ENCODE peak calls at places on chromosomes 13 and 19, in seven cellular contexts. One of them, this sample, is unnamed.

GRCh38 chr19:14758816-14759215 is 19.5 kb downstream of the ADGRE2 start:
- DNase-seq in HCT116: no peak
- DNase-seq in H1: peak
- DNase-seq in K562: no peak
- DNase-seq in GM12878: no peak
- DNase-seq in SK-N-SH: no peak
- DNase-seq in HepG2: no peak
- DNase-seq in this sample: peak

GRCh38 chr13:105471683-105472082 is 1063.8 kb downstream of the EFNB2 start:
- DNase-seq in HCT116: no peak
- DNase-seq in H1: no peak
- DNase-seq in K562: no peak
- DNase-seq in GM12878: no peak
- DNase-seq in SK-N-SH: no peak
- DNase-seq in HepG2: no peak
- DNase-seq in this sample: no peak

GRCh38 chr19:31436121-31436776 is 87.0 kb upstream of the TSHZ3 start:
- DNase-seq in HCT116: no peak
- DNase-seq in H1: no peak
- DNase-seq in K562: no peak
- DNase-seq in GM12878: no peak
- DNase-seq in SK-N-SH: no peak
- DNase-seq in HepG2: no peak
- DNase-seq in this sample: no peak

GRCh38 chr13:78806457-78806856 is 147.5 kb upstream of the OBI1 start:
- DNase-seq in HCT116: no peak
- DNase-seq in H1: no peak
- DNase-seq in K562: peak
- DNase-seq in GM12878: no peak
- DNase-seq in SK-N-SH: no peak
- DNase-seq in HepG2: peak
- DNase-seq in this sample: no peak

GRCh38 chr19:49110567-49110966 is 3.6 kb upstream of the LIN7B start:
- DNase-seq in HCT116: no peak
- DNase-seq in H1: no peak
- DNase-seq in K562: no peak
- DNase-seq in GM12878: no peak
- DNase-seq in SK-N-SH: no peak
- DNase-seq in HepG2: no peak
- DNase-seq in this sample: no peak

GRCh38 chr19:39871362-39871761 is 25.2 kb upstream of the FBL start:
- DNase-seq in HCT116: no peak
- DNase-seq in H1: no peak
- DNase-seq in K562: no peak
- DNase-seq in GM12878: no peak
- DNase-seq in SK-N-SH: no peak
- DNase-seq in HepG2: no peak
- DNase-seq in this sample: no peak

GRCh38 chr13:31814523-31814922 is 75.2 kb downstream of the RXFP2 start:
- DNase-seq in HCT116: no peak
- DNase-seq in H1: no peak
- DNase-seq in K562: no peak
- DNase-seq in GM12878: no peak
- DNase-seq in SK-N-SH: no peak
- DNase-seq in HepG2: no peak
- DNase-seq in this sample: no peak

GRCh38 chr19:49916839-49917733 is 11.9 kb upstream of the ATF5 start:
- DNase-seq in HCT116: no peak
- DNase-seq in H1: no peak
- DNase-seq in K562: no peak
- DNase-seq in GM12878: no peak
- DNase-seq in SK-N-SH: no peak
- DNase-seq in HepG2: no peak
- DNase-seq in this sample: peak

GRCh38 chr19:16420781-16421386 is 50.9 kb downstream of the EPS15L1 start:
- DNase-seq in HCT116: no peak
- DNase-seq in H1: no peak
- DNase-seq in K562: no peak
- DNase-seq in GM12878: no peak
- DNase-seq in SK-N-SH: peak
- DNase-seq in HepG2: no peak
- DNase-seq in this sample: no peak

GRCh38 chr13:107807306-107808073 is 407.8 kb downstream of the LIG4 start:
- DNase-seq in HCT116: no peak
- DNase-seq in H1: no peak
- DNase-seq in K562: no peak
- DNase-seq in GM12878: no peak
- DNase-seq in SK-N-SH: no peak
- DNase-seq in HepG2: no peak
- DNase-seq in this sample: no peak

GRCh38 chr13:29887030-29887557 is 36.7 kb upstream of the UBL3 start:
- DNase-seq in HCT116: no peak
- DNase-seq in H1: no peak
- DNase-seq in K562: no peak
- DNase-seq in GM12878: no peak
- DNase-seq in SK-N-SH: no peak
- DNase-seq in HepG2: no peak
- DNase-seq in this sample: no peak

GRCh38 chr13:43848250-43848649 is 31.3 kb downstream of the CCDC122 start:
- DNase-seq in HCT116: no peak
- DNase-seq in H1: no peak
- DNase-seq in K562: no peak
- DNase-seq in GM12878: no peak
- DNase-seq in SK-N-SH: no peak
- DNase-seq in HepG2: peak
- DNase-seq in this sample: no peak

GRCh38 chr19:47436712-47437401 is 17.5 kb upstream of the MEIS3 start:
- DNase-seq in HCT116: peak
- DNase-seq in H1: no peak
- DNase-seq in K562: peak
- DNase-seq in GM12878: no peak
- DNase-seq in SK-N-SH: peak
- DNase-seq in HepG2: peak
- DNase-seq in this sample: peak

GRCh38 chr13:50685491-50685890 is 158.0 kb downstream of the DLEU7 start:
- DNase-seq in HCT116: no peak
- DNase-seq in H1: no peak
- DNase-seq in K562: peak
- DNase-seq in GM12878: no peak
- DNase-seq in SK-N-SH: no peak
- DNase-seq in HepG2: no peak
- DNase-seq in this sample: no peak

GRCh38 chr19:29663861-29664752 is 1.2 kb upstream of the PLEKHF1 start:
- DNase-seq in HCT116: no peak
- DNase-seq in H1: no peak
- DNase-seq in K562: no peak
- DNase-seq in GM12878: no peak
- DNase-seq in SK-N-SH: no peak
- DNase-seq in HepG2: no peak
- DNase-seq in this sample: no peak

GRCh38 chr13:111486801-111487200 is 166.4 kb downstream of the TEX29 start:
- DNase-seq in HCT116: no peak
- DNase-seq in H1: no peak
- DNase-seq in K562: no peak
- DNase-seq in GM12878: no peak
- DNase-seq in SK-N-SH: no peak
- DNase-seq in HepG2: no peak
- DNase-seq in this sample: no peak

GRCh38 chr13:26423634-26424033 is 133.8 kb upstream of the WASF3 start:
- DNase-seq in HCT116: no peak
- DNase-seq in H1: no peak
- DNase-seq in K562: no peak
- DNase-seq in GM12878: no peak
- DNase-seq in SK-N-SH: peak
- DNase-seq in HepG2: no peak
- DNase-seq in this sample: no peak

GRCh38 chr19:30645946-30646577 is 273.9 kb downstream of the ZNF536 start:
- DNase-seq in HCT116: no peak
- DNase-seq in H1: no peak
- DNase-seq in K562: no peak
- DNase-seq in GM12878: no peak
- DNase-seq in SK-N-SH: no peak
- DNase-seq in HepG2: no peak
- DNase-seq in this sample: no peak

GRCh38 chr13:26813626-26814348 is 53.2 kb upstream of the GPR12 start:
- DNase-seq in HCT116: no peak
- DNase-seq in H1: no peak
- DNase-seq in K562: no peak
- DNase-seq in GM12878: no peak
- DNase-seq in SK-N-SH: no peak
- DNase-seq in HepG2: no peak
- DNase-seq in this sample: no peak

GRCh38 chr13:73259061-73259908 is 200.5 kb downstream of the KLF5 start:
- DNase-seq in HCT116: no peak
- DNase-seq in H1: no peak
- DNase-seq in K562: no peak
- DNase-seq in GM12878: no peak
- DNase-seq in SK-N-SH: no peak
- DNase-seq in HepG2: no peak
- DNase-seq in this sample: peak

GRCh38 chr19:41531438-41532311 is 44.3 kb upstream of the CEACAM21 start:
- DNase-seq in HCT116: no peak
- DNase-seq in H1: no peak
- DNase-seq in K562: peak
- DNase-seq in GM12878: no peak
- DNase-seq in SK-N-SH: no peak
- DNase-seq in HepG2: no peak
- DNase-seq in this sample: peak

GRCh38 chr13:35830850-35831450 is 300.2 kb downstream of the DCLK1 start:
- DNase-seq in HCT116: no peak
- DNase-seq in H1: no peak
- DNase-seq in K562: no peak
- DNase-seq in GM12878: no peak
- DNase-seq in SK-N-SH: no peak
- DNase-seq in HepG2: no peak
- DNase-seq in this sample: no peak

GRCh38 chr19:5804516-5805464 is at the start of gene NRTN:
- DNase-seq in HCT116: no peak
- DNase-seq in H1: no peak
- DNase-seq in K562: peak
- DNase-seq in GM12878: no peak
- DNase-seq in SK-N-SH: peak
- DNase-seq in HepG2: no peak
- DNase-seq in this sample: peak

GRCh38 chr19:13023666-13024065 is 28.4 kb downstream of the NFIX start:
- DNase-seq in HCT116: no peak
- DNase-seq in H1: no peak
- DNase-seq in K562: no peak
- DNase-seq in GM12878: no peak
- DNase-seq in SK-N-SH: peak
- DNase-seq in HepG2: no peak
- DNase-seq in this sample: no peak

GRCh38 chr13:26051231-26052135 is at the start of gene SHISA2:
- DNase-seq in HCT116: no peak
- DNase-seq in H1: peak
- DNase-seq in K562: no peak
- DNase-seq in GM12878: no peak
- DNase-seq in SK-N-SH: peak
- DNase-seq in HepG2: no peak
- DNase-seq in this sample: peak

GRCh38 chr19:1449467-1450442 is at the start of gene APC2:
- DNase-seq in HCT116: no peak
- DNase-seq in H1: no peak
- DNase-seq in K562: peak
- DNase-seq in GM12878: no peak
- DNase-seq in SK-N-SH: peak
- DNase-seq in HepG2: no peak
- DNase-seq in this sample: peak
- TF ChIP-seq JUND in HCT116: no peak
- TF ChIP-seq JUND in H1: peak
- TF ChIP-seq JUND in K562: no peak
- TF ChIP-seq JUND in GM12878: no peak
- TF ChIP-seq JUND in SK-N-SH: no peak
- TF ChIP-seq JUND in HepG2: no peak
- TF ChIP-seq JUND in this sample: no peak

GRCh38 chr13:51942189-51942588 is 69.1 kb downstream of the ATP7B start:
- DNase-seq in HCT116: peak
- DNase-seq in H1: no peak
- DNase-seq in K562: no peak
- DNase-seq in GM12878: no peak
- DNase-seq in SK-N-SH: no peak
- DNase-seq in HepG2: no peak
- DNase-seq in this sample: no peak
- TF ChIP-seq JUND in HCT116: no peak
- TF ChIP-seq JUND in H1: no peak
- TF ChIP-seq JUND in K562: no peak
- TF ChIP-seq JUND in GM12878: no peak
- TF ChIP-seq JUND in SK-N-SH: no peak
- TF ChIP-seq JUND in HepG2: no peak
- TF ChIP-seq JUND in this sample: no peak

GRCh38 chr19:11401808-11402543 is 17.1 kb downstream of the RGL3 start:
- DNase-seq in HCT116: no peak
- DNase-seq in H1: no peak
- DNase-seq in K562: no peak
- DNase-seq in GM12878: no peak
- DNase-seq in SK-N-SH: peak
- DNase-seq in HepG2: no peak
- DNase-seq in this sample: no peak
- TF ChIP-seq JUND in HCT116: no peak
- TF ChIP-seq JUND in H1: no peak
- TF ChIP-seq JUND in K562: no peak
- TF ChIP-seq JUND in GM12878: no peak
- TF ChIP-seq JUND in SK-N-SH: no peak
- TF ChIP-seq JUND in HepG2: no peak
- TF ChIP-seq JUND in this sample: no peak

GRCh38 chr19:366205-366783 is 21.7 kb upstream of the MIER2 start:
- DNase-seq in HCT116: no peak
- DNase-seq in H1: no peak
- DNase-seq in K562: no peak
- DNase-seq in GM12878: no peak
- DNase-seq in SK-N-SH: no peak
- DNase-seq in HepG2: no peak
- DNase-seq in this sample: no peak

GRCh38 chr19:359653-359925 is 15.0 kb upstream of the MIER2 start:
- DNase-seq in HCT116: no peak
- DNase-seq in H1: no peak
- DNase-seq in K562: no peak
- DNase-seq in GM12878: no peak
- DNase-seq in SK-N-SH: no peak
- DNase-seq in HepG2: no peak
- DNase-seq in this sample: no peak

GRCh38 chr19:362683-363082 is 18.1 kb upstream of the MIER2 start:
- DNase-seq in HCT116: no peak
- DNase-seq in H1: no peak
- DNase-seq in K562: no peak
- DNase-seq in GM12878: no peak
- DNase-seq in SK-N-SH: no peak
- DNase-seq in HepG2: no peak
- DNase-seq in this sample: no peak

GRCh38 chr19:364496-365287 is 20.1 kb upstream of the MIER2 start:
- DNase-seq in HCT116: no peak
- DNase-seq in H1: no peak
- DNase-seq in K562: no peak
- DNase-seq in GM12878: no peak
- DNase-seq in SK-N-SH: no peak
- DNase-seq in HepG2: no peak
- DNase-seq in this sample: no peak

DNA sequence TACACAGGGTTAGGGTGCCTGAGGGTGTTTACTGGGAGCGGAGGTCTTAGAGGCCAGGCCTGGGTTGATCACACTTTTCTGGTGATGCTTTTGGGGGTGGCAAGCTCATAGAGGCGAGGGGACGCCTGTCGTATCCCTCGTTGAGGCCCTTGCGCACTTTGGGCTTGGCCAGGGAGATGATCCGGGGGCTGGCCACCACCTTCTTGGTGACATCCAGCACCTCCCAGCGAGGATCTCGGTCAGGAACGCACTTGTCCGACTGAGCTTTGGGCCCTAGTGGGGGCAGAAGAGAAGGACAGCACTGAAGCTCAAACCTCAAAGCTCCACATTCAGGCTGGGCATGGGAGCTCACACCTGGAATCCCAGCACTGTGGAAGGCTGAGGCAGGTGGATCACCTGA is 17.6 kb upstream of the MIER2 start:
- DNase-seq in HCT116: no peak
- DNase-seq in H1: no peak
- DNase-seq in K562: no peak
- DNase-seq in GM12878: no peak
- DNase-seq in SK-N-SH: no peak
- DNase-seq in HepG2: no peak
- DNase-seq in this sample: no peak
- TF ChIP-seq JUND in HCT116: no peak
- TF ChIP-seq JUND in H1: no peak
- TF ChIP-seq JUND in K562: no peak
- TF ChIP-seq JUND in GM12878: no peak
- TF ChIP-seq JUND in SK-N-SH: no peak
- TF ChIP-seq JUND in HepG2: no peak
- TF ChIP-seq JUND in this sample: no peak

This sample was measured in T47D.